ENCODE peak calls at places on chromosomes 13 and 19, in seven cellular contexts. A is neural progenitor cell, P is body of pancreas, L is vagina, Q is GM23248, H is colonic mucosa, X is lower leg skin. V is an unnamed sample.

GRCh38 chr13:91406619-91407018 is 8.2 kb downstream of the GPC5 start:
- DNase-seq in A (peak), P (no peak), L (no peak), Q (peak), H (no peak), X (no peak), V (peak)

GRCh38 chr13:100102042-100102441 is 13.1 kb downstream of the PCCA start:
- DNase-seq in A (no peak), P (no peak), L (no peak), Q (no peak), H (no peak), X (no peak), V (no peak)

GRCh38 chr13:98390086-98390697 is 186.7 kb downstream of the STK24 start:
- DNase-seq in A (no peak), P (no peak), L (no peak), Q (peak), H (no peak), X (no peak), V (no peak)

GRCh38 chr19:39941615-39942507 is 7.4 kb upstream of the FCGBP start:
- DNase-seq in A (peak), P (no peak), L (no peak), Q (no peak), H (no peak), X (peak), V (no peak)

GRCh38 chr19:29239220-29239776 is 26.3 kb upstream of the UQCRFS1 start:
- DNase-seq in A (no peak), P (no peak), L (no peak), Q (no peak), H (no peak), X (no peak), V (no peak)

GRCh38 chr13:110617326-110618072 is 2.2 kb downstream of the NAXD start:
- DNase-seq in A (no peak), P (peak), L (no peak), Q (peak), H (peak), X (no peak), V (no peak)

GRCh38 chr19:32313866-32314265 is 31.5 kb upstream of the ZNF507 start:
- DNase-seq in A (no peak), P (no peak), L (peak), Q (no peak), H (no peak), X (no peak), V (no peak)

GRCh38 chr19:12098040-12098439 is 33.5 kb downstream of the ZNF844 start:
- DNase-seq in A (no peak), P (no peak), L (no peak), Q (no peak), H (no peak), X (peak), V (no peak)

GRCh38 chr13:24306632-24307031 is 2.7 kb upstream of the C1QTNF9 start:
- DNase-seq in A (no peak), P (no peak), L (no peak), Q (peak), H (no peak), X (no peak), V (no peak)

GRCh38 chr13:98975822-98976261 is 2.0 kb downstream of the DOCK9 start:
- DNase-seq in A (peak), P (no peak), L (no peak), Q (no peak), H (no peak), X (no peak), V (no peak)

GRCh38 chr13:44755872-44756271 is 179.7 kb upstream of the TSC22D1 start:
- DNase-seq in A (no peak), P (no peak), L (no peak), Q (peak), H (no peak), X (no peak), V (no peak)

GRCh38 chr19:2603320-2603719 is 99.2 kb downstream of the GNG7 start:
- DNase-seq in A (peak), P (no peak), L (no peak), Q (peak), H (no peak), X (no peak), V (no peak)

GRCh38 chr13:33490461-33491327 is 205.1 kb upstream of the STARD13 start:
- DNase-seq in A (peak), P (no peak), L (no peak), Q (peak), H (no peak), X (no peak), V (no peak)

GRCh38 chr19:54594737-54595136 is 1.3 kb downstream of the LILRA1 start:
- DNase-seq in A (no peak), P (no peak), L (no peak), Q (no peak), H (no peak), X (no peak), V (no peak)

GRCh38 chr19:35442091-35442490 is 6.0 kb upstream of the FFAR2 start:
- DNase-seq in A (no peak), P (no peak), L (no peak), Q (no peak), H (no peak), X (peak), V (no peak)

GRCh38 chr13:54241719-54242118 is 1213.1 kb downstream of the OLFM4 start:
- DNase-seq in A (no peak), P (no peak), L (no peak), Q (no peak), H (no peak), X (no peak), V (peak)

GRCh38 chr13:45292176-45292575 is 48.8 kb downstream of the TPT1 start:
- DNase-seq in A (no peak), P (no peak), L (no peak), Q (peak), H (no peak), X (no peak), V (no peak)

GRCh38 chr19:47494729-47495128 is 10.7 kb upstream of the KPTN start:
- DNase-seq in A (no peak), P (no peak), L (no peak), Q (no peak), H (peak), X (no peak), V (peak)

GRCh38 chr13:86446311-86446710 is 647.1 kb upstream of the SLITRK6 start:
- DNase-seq in A (peak), P (no peak), L (no peak), Q (peak), H (no peak), X (no peak), V (no peak)

GRCh38 chr13:45527699-45528462 is 63.1 kb downstream of the COG3 start:
- DNase-seq in A (no peak), P (no peak), L (no peak), Q (no peak), H (no peak), X (no peak), V (no peak)

GRCh38 chr19:35784401-35785086 is 9.2 kb downstream of the ARHGAP33 start:
- DNase-seq in A (peak), P (no peak), L (no peak), Q (no peak), H (no peak), X (no peak), V (no peak)

GRCh38 chr19:53007200-53008054 is 6.3 kb upstream of the ERVV-1 start:
- DNase-seq in A (no peak), P (no peak), L (no peak), Q (no peak), H (no peak), X (no peak), V (peak)

GRCh38 chr19:39223703-39224279 is 19.7 kb upstream of the SYCN start:
- DNase-seq in A (peak), P (no peak), L (no peak), Q (peak), H (no peak), X (no peak), V (no peak)

DNA sequence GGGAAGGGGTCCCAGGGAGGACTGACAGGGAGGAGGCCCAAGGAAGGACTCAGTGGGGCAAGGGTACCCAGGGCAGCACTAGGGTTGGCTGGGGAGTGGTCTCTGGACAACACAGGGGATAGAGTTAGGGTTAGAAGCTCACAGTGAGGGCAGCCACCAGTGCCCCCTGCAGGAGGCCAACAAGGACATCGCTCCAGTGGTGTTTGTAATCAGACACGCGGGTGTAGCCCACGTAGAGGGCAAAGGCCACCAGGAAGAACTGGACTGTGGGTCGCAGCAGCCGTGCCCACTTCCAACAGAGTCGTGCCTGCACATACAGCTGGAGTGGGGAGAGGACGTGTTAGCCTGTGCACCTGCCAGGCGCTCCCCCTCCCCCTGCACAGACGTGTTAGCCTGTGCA is 9.2 kb downstream of the PLPP2 start:
- DNase-seq in A (peak), P (no peak), L (no peak), Q (no peak), H (no peak), X (no peak), V (no peak)
- H3K4me3 ChIP-seq in A (no peak), P (no peak), L (no peak), Q (no peak), H (no peak), X (no peak), V (no peak)

GRCh38 chr19:13207237-13208130 is 57.3 kb downstream of the IER2 start:
- DNase-seq in A (peak), P (no peak), L (no peak), Q (peak), H (no peak), X (no peak), V (no peak)
- H3K4me3 ChIP-seq in A (no peak), P (no peak), L (peak), Q (peak), H (peak), X (no peak), V (no peak)

DNA sequence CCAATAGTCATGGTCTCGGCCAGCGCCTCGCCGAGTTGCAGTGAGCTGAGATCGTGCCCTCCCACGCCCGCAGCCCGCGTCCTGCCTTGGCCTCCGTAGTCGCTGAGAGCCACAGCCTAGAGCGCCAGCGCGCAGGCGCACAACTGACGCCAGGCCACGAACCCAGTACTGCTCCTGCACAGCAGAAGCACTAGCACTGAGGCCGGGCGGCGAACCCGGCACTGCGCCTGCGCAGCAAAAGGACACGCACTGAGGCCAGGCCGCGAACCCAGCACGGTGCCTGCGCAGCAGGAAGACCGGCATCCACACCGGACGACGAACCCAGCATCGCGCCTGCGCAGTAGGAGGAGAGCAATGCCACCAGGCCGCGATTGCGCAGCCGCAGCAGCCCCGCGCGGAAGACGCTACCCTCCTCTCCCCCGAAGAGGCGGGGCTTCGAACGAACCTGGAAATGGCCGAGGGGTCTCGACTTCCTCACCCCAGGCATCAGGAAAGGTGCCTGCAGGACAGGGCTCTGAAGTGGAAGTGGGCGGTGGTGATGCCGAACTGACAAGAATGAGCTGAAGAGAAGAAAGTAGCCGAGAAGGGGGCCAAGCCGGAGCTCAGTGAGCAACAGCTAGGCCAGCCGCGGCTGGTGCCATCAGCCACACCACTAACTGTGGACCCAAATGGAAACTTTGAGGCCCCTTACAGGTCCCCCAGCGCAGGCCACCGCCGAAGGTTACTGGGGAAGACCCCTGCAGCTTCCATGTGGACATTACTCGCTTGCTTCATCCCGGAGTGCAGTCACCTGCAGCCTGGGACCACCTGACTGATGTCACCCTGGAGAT is 7.5 kb downstream of the F10 start:
- DNase-seq in A (no peak), P (no peak), L (no peak), Q (no peak), H (no peak), X (no peak), V (no peak)
- H3K4me3 ChIP-seq in A (no peak), P (no peak), L (peak), Q (no peak), H (no peak), X (no peak), V (no peak)

GRCh38 chr19:18339703-18340102 is 695 bp upstream of the PGPEP1 start:
- DNase-seq in A (peak), P (no peak), L (no peak), Q (peak), H (peak), X (no peak), V (no peak)
- H3K4me3 ChIP-seq in A (no peak), P (no peak), L (peak), Q (peak), H (no peak), X (no peak), V (no peak)

V was measured in BE2C.